ENCODE peak calls at places on chromosomes 2 and 18, in ten cellular contexts. One of them, this sample, is unnamed.

GRCh38 chr2:152466041-152466440 is 131.1 kb downstream of the FMNL2 start:
- DNase-seq in RKO: no peak
- DNase-seq in HEK293T: no peak
- DNase-seq in M059J: peak
- DNase-seq in frontal cortex: no peak
- DNase-seq in B cell: no peak
- DNase-seq in RPMI7951: peak
- DNase-seq in transverse colon: no peak
- DNase-seq in NCI-H1092 treated with DMSO at 0.1 percent for 48 hours: no peak
- DNase-seq in stimulated activated CD8-positive, alpha-beta memory T cell treated with anti-CD3 and anti-CD28 coated beads, Interleukin-4, amount 100 ng/mL, for 4 hours: no peak
- DNase-seq in this sample: no peak

GRCh38 chr2:14494759-14495158 is 137.8 kb upstream of the LRATD1 start:
- DNase-seq in RKO: no peak
- DNase-seq in HEK293T: no peak
- DNase-seq in M059J: no peak
- DNase-seq in frontal cortex: no peak
- DNase-seq in B cell: no peak
- DNase-seq in RPMI7951: no peak
- DNase-seq in transverse colon: no peak
- DNase-seq in NCI-H1092 treated with DMSO at 0.1 percent for 48 hours: no peak
- DNase-seq in stimulated activated CD8-positive, alpha-beta memory T cell treated with anti-CD3 and anti-CD28 coated beads, Interleukin-4, amount 100 ng/mL, for 4 hours: no peak
- DNase-seq in this sample: no peak

GRCh38 chr18:60259052-60259681 is 113.4 kb downstream of the MC4R start:
- DNase-seq in RKO: peak
- DNase-seq in HEK293T: no peak
- DNase-seq in M059J: peak
- DNase-seq in frontal cortex: no peak
- DNase-seq in B cell: peak
- DNase-seq in RPMI7951: peak
- DNase-seq in transverse colon: no peak
- DNase-seq in NCI-H1092 treated with DMSO at 0.1 percent for 48 hours: no peak
- DNase-seq in stimulated activated CD8-positive, alpha-beta memory T cell treated with anti-CD3 and anti-CD28 coated beads, Interleukin-4, amount 100 ng/mL, for 4 hours: no peak
- DNase-seq in this sample: no peak

GRCh38 chr18:62814114-62814759 is 98.9 kb downstream of the PHLPP1 start:
- DNase-seq in RKO: no peak
- DNase-seq in HEK293T: no peak
- DNase-seq in M059J: no peak
- DNase-seq in frontal cortex: no peak
- DNase-seq in B cell: no peak
- DNase-seq in RPMI7951: no peak
- DNase-seq in transverse colon: no peak
- DNase-seq in NCI-H1092 treated with DMSO at 0.1 percent for 48 hours: no peak
- DNase-seq in stimulated activated CD8-positive, alpha-beta memory T cell treated with anti-CD3 and anti-CD28 coated beads, Interleukin-4, amount 100 ng/mL, for 4 hours: no peak
- DNase-seq in this sample: no peak

GRCh38 chr2:9139491-9140443 is 66.8 kb upstream of the ASAP2 start:
- DNase-seq in RKO: peak
- DNase-seq in HEK293T: peak
- DNase-seq in M059J: peak
- DNase-seq in frontal cortex: peak
- DNase-seq in B cell: peak
- DNase-seq in RPMI7951: peak
- DNase-seq in transverse colon: peak
- DNase-seq in NCI-H1092 treated with DMSO at 0.1 percent for 48 hours: peak
- DNase-seq in stimulated activated CD8-positive, alpha-beta memory T cell treated with anti-CD3 and anti-CD28 coated beads, Interleukin-4, amount 100 ng/mL, for 4 hours: peak
- DNase-seq in this sample: no peak

GRCh38 chr18:41809652-41810051 is 145.4 kb upstream of the PIK3C3 start:
- DNase-seq in RKO: no peak
- DNase-seq in HEK293T: no peak
- DNase-seq in M059J: no peak
- DNase-seq in frontal cortex: no peak
- DNase-seq in B cell: no peak
- DNase-seq in RPMI7951: no peak
- DNase-seq in transverse colon: no peak
- DNase-seq in NCI-H1092 treated with DMSO at 0.1 percent for 48 hours: no peak
- DNase-seq in stimulated activated CD8-positive, alpha-beta memory T cell treated with anti-CD3 and anti-CD28 coated beads, Interleukin-4, amount 100 ng/mL, for 4 hours: no peak
- DNase-seq in this sample: no peak

GRCh38 chr2:165815742-165816141 is 21.7 kb upstream of the GALNT3 start:
- DNase-seq in RKO: no peak
- DNase-seq in HEK293T: no peak
- DNase-seq in M059J: no peak
- DNase-seq in frontal cortex: no peak
- DNase-seq in B cell: peak
- DNase-seq in RPMI7951: no peak
- DNase-seq in transverse colon: no peak
- DNase-seq in NCI-H1092 treated with DMSO at 0.1 percent for 48 hours: no peak
- DNase-seq in stimulated activated CD8-positive, alpha-beta memory T cell treated with anti-CD3 and anti-CD28 coated beads, Interleukin-4, amount 100 ng/mL, for 4 hours: no peak
- DNase-seq in this sample: no peak

GRCh38 chr2:68385232-68385906 is 20.3 kb downstream of the PLEK start:
- DNase-seq in RKO: peak
- DNase-seq in HEK293T: no peak
- DNase-seq in M059J: no peak
- DNase-seq in frontal cortex: no peak
- DNase-seq in B cell: peak
- DNase-seq in RPMI7951: no peak
- DNase-seq in transverse colon: no peak
- DNase-seq in NCI-H1092 treated with DMSO at 0.1 percent for 48 hours: no peak
- DNase-seq in stimulated activated CD8-positive, alpha-beta memory T cell treated with anti-CD3 and anti-CD28 coated beads, Interleukin-4, amount 100 ng/mL, for 4 hours: no peak
- DNase-seq in this sample: peak

GRCh38 chr18:54228364-54228763 is 3.9 kb upstream of the MBD2 start:
- DNase-seq in RKO: no peak
- DNase-seq in HEK293T: no peak
- DNase-seq in M059J: no peak
- DNase-seq in frontal cortex: no peak
- DNase-seq in B cell: no peak
- DNase-seq in RPMI7951: no peak
- DNase-seq in transverse colon: no peak
- DNase-seq in NCI-H1092 treated with DMSO at 0.1 percent for 48 hours: no peak
- DNase-seq in stimulated activated CD8-positive, alpha-beta memory T cell treated with anti-CD3 and anti-CD28 coated beads, Interleukin-4, amount 100 ng/mL, for 4 hours: no peak
- DNase-seq in this sample: no peak

This sample was measured in GM12864.